ENCODE peak calls at places on chromosomes 7 and 10, in eight cellular contexts. One of them, this sample, is unnamed. For H3K9me3, the result is how much of the 10 kb centered on the place peaks cover.

GRCh38 chr10:34272316-34272715 is 542.8 kb downstream of the PARD3 start:
- DNase-seq in right atrium auricular region: no peak
- DNase-seq in effector memory CD4-positive, alpha-beta T cell: no peak
- DNase-seq in left ventricle myocardium inferior: no peak
- DNase-seq in CD8-positive, alpha-beta memory T cell: no peak
- DNase-seq in iPS DF 6.9: no peak
- DNase-seq in lower lobe of right lung: no peak
- DNase-seq in SJSA1: no peak
- DNase-seq in this sample: no peak

GRCh38 chr10:78856421-78856820 is 212.3 kb upstream of the ZMIZ1 start:
- DNase-seq in effector memory CD4-positive, alpha-beta T cell: no peak
- DNase-seq in lower lobe of right lung: no peak
- DNase-seq in right atrium auricular region: peak
- DNase-seq in SJSA1: no peak
- DNase-seq in CD8-positive, alpha-beta memory T cell: no peak
- DNase-seq in left ventricle myocardium inferior: peak
- DNase-seq in iPS DF 6.9: no peak
- DNase-seq in this sample: no peak

GRCh38 chr10:44971935-44972792 is 6.4 kb downstream of the DEPP1 start:
- DNase-seq in left ventricle myocardium inferior: no peak
- DNase-seq in SJSA1: no peak
- DNase-seq in effector memory CD4-positive, alpha-beta T cell: no peak
- DNase-seq in lower lobe of right lung: no peak
- DNase-seq in CD8-positive, alpha-beta memory T cell: no peak
- DNase-seq in right atrium auricular region: no peak
- DNase-seq in iPS DF 6.9: no peak
- DNase-seq in this sample: no peak

GRCh38 chr7:56287429-56288138 is 171.4 kb upstream of the NUPR2 start:
- DNase-seq in effector memory CD4-positive, alpha-beta T cell: no peak
- DNase-seq in iPS DF 6.9: no peak
- DNase-seq in CD8-positive, alpha-beta memory T cell: no peak
- DNase-seq in lower lobe of right lung: no peak
- DNase-seq in right atrium auricular region: no peak
- DNase-seq in SJSA1: no peak
- DNase-seq in left ventricle myocardium inferior: peak
- DNase-seq in this sample: no peak

GRCh38 chr10:36538945-36539586 is 586.3 kb upstream of the ANKRD30A start:
- DNase-seq in left ventricle myocardium inferior: no peak
- DNase-seq in SJSA1: no peak
- DNase-seq in iPS DF 6.9: no peak
- DNase-seq in CD8-positive, alpha-beta memory T cell: no peak
- DNase-seq in effector memory CD4-positive, alpha-beta T cell: no peak
- DNase-seq in right atrium auricular region: no peak
- DNase-seq in lower lobe of right lung: no peak
- DNase-seq in this sample: no peak

GRCh38 chr10:88991161-88991899 is 732 bp downstream of the FAS start:
- DNase-seq in CD8-positive, alpha-beta memory T cell: peak
- DNase-seq in effector memory CD4-positive, alpha-beta T cell: peak
- DNase-seq in iPS DF 6.9: no peak
- DNase-seq in left ventricle myocardium inferior: peak
- DNase-seq in SJSA1: peak
- DNase-seq in lower lobe of right lung: peak
- DNase-seq in right atrium auricular region: peak
- DNase-seq in this sample: peak

GRCh38 chr10:2909921-2910320 is 157.4 kb upstream of the PFKP start:
- DNase-seq in right atrium auricular region: no peak
- DNase-seq in lower lobe of right lung: no peak
- DNase-seq in CD8-positive, alpha-beta memory T cell: no peak
- DNase-seq in SJSA1: no peak
- DNase-seq in left ventricle myocardium inferior: no peak
- DNase-seq in effector memory CD4-positive, alpha-beta T cell: no peak
- DNase-seq in iPS DF 6.9: no peak
- DNase-seq in this sample: no peak

GRCh38 chr7:133735222-133735621 is 391.9 kb upstream of the LRGUK start:
- DNase-seq in lower lobe of right lung: no peak
- DNase-seq in iPS DF 6.9: no peak
- DNase-seq in CD8-positive, alpha-beta memory T cell: no peak
- DNase-seq in right atrium auricular region: no peak
- DNase-seq in effector memory CD4-positive, alpha-beta T cell: no peak
- DNase-seq in left ventricle myocardium inferior: no peak
- DNase-seq in SJSA1: no peak
- DNase-seq in this sample: no peak

GRCh38 chr7:151031011-151031410 is 2.8 kb downstream of the ABCB8 start:
- DNase-seq in effector memory CD4-positive, alpha-beta T cell: no peak
- DNase-seq in iPS DF 6.9: no peak
- DNase-seq in CD8-positive, alpha-beta memory T cell: no peak
- DNase-seq in SJSA1: no peak
- DNase-seq in left ventricle myocardium inferior: no peak
- DNase-seq in lower lobe of right lung: no peak
- DNase-seq in right atrium auricular region: no peak
- DNase-seq in this sample: no peak

GRCh38 chr7:125173571-125173970 is 243.9 kb upstream of the POT1 start:
- DNase-seq in left ventricle myocardium inferior: no peak
- DNase-seq in SJSA1: no peak
- DNase-seq in CD8-positive, alpha-beta memory T cell: no peak
- DNase-seq in lower lobe of right lung: no peak
- DNase-seq in effector memory CD4-positive, alpha-beta T cell: no peak
- DNase-seq in right atrium auricular region: no peak
- DNase-seq in iPS DF 6.9: no peak
- DNase-seq in this sample: no peak

GRCh38 chr10:81949283-81949682 is 74.3 kb downstream of the NRG3 start:
- DNase-seq in SJSA1: no peak
- DNase-seq in effector memory CD4-positive, alpha-beta T cell: no peak
- DNase-seq in right atrium auricular region: no peak
- DNase-seq in iPS DF 6.9: no peak
- DNase-seq in left ventricle myocardium inferior: no peak
- DNase-seq in lower lobe of right lung: no peak
- DNase-seq in CD8-positive, alpha-beta memory T cell: no peak
- DNase-seq in this sample: no peak
- H3K9me3 ChIP-seq in SJSA1: under half
- H3K9me3 ChIP-seq in effector memory CD4-positive, alpha-beta T cell: under half
- H3K9me3 ChIP-seq in right atrium auricular region: under half
- H3K9me3 ChIP-seq in iPS DF 6.9: under half
- H3K9me3 ChIP-seq in left ventricle myocardium inferior: under half
- H3K9me3 ChIP-seq in lower lobe of right lung: under half
- H3K9me3 ChIP-seq in CD8-positive, alpha-beta memory T cell: under half
- H3K9me3 ChIP-seq in this sample: under half

GRCh38 chr10:130362308-130362761 is 226.1 kb downstream of the GLRX3 start:
- DNase-seq in SJSA1: no peak
- DNase-seq in lower lobe of right lung: no peak
- DNase-seq in CD8-positive, alpha-beta memory T cell: no peak
- DNase-seq in iPS DF 6.9: no peak
- DNase-seq in left ventricle myocardium inferior: peak
- DNase-seq in effector memory CD4-positive, alpha-beta T cell: no peak
- DNase-seq in right atrium auricular region: no peak
- DNase-seq in this sample: no peak
- H3K9me3 ChIP-seq in SJSA1: under half
- H3K9me3 ChIP-seq in lower lobe of right lung: under half
- H3K9me3 ChIP-seq in CD8-positive, alpha-beta memory T cell: under half
- H3K9me3 ChIP-seq in iPS DF 6.9: under half
- H3K9me3 ChIP-seq in left ventricle myocardium inferior: under half
- H3K9me3 ChIP-seq in effector memory CD4-positive, alpha-beta T cell: under half
- H3K9me3 ChIP-seq in right atrium auricular region: under half
- H3K9me3 ChIP-seq in this sample: under half

DNA sequence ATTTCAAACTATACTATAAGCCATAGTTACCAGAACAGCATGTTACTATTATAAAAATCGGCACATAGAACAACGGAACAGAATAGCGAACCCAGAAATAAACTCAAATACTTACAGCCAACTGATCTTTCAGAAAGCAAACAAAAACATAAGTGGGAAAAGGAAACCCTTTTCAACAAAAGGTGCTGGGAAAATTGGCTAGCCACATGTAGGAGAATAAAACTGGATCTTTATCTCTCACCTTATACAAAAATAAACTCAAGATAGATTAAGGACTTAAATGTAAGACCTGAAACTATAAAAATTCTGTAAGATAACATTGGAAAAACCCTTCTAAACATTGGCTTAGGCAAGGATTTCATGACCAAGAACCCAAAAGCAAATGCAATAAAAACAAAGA is 29.1 kb downstream of the ZNF680 start:
- DNase-seq in effector memory CD4-positive, alpha-beta T cell: no peak
- DNase-seq in iPS DF 6.9: no peak
- DNase-seq in CD8-positive, alpha-beta memory T cell: no peak
- DNase-seq in left ventricle myocardium inferior: no peak
- DNase-seq in lower lobe of right lung: no peak
- DNase-seq in right atrium auricular region: no peak
- DNase-seq in SJSA1: no peak
- DNase-seq in this sample: no peak
- H3K9me3 ChIP-seq in effector memory CD4-positive, alpha-beta T cell: under half
- H3K9me3 ChIP-seq in iPS DF 6.9: under half
- H3K9me3 ChIP-seq in CD8-positive, alpha-beta memory T cell: under half
- H3K9me3 ChIP-seq in left ventricle myocardium inferior: half or more
- H3K9me3 ChIP-seq in lower lobe of right lung: half or more
- H3K9me3 ChIP-seq in right atrium auricular region: under half
- H3K9me3 ChIP-seq in SJSA1: under half
- H3K9me3 ChIP-seq in this sample: under half

GRCh38 chr7:32256376-32256775 is 186.2 kb upstream of the PDE1C start:
- DNase-seq in lower lobe of right lung: no peak
- DNase-seq in CD8-positive, alpha-beta memory T cell: no peak
- DNase-seq in right atrium auricular region: no peak
- DNase-seq in left ventricle myocardium inferior: no peak
- DNase-seq in iPS DF 6.9: no peak
- DNase-seq in SJSA1: no peak
- DNase-seq in effector memory CD4-positive, alpha-beta T cell: no peak
- DNase-seq in this sample: no peak

GRCh38 chr7:32256811-32257210 is 186.6 kb upstream of the PDE1C start:
- DNase-seq in left ventricle myocardium inferior: no peak
- DNase-seq in CD8-positive, alpha-beta memory T cell: no peak
- DNase-seq in lower lobe of right lung: no peak
- DNase-seq in iPS DF 6.9: no peak
- DNase-seq in right atrium auricular region: no peak
- DNase-seq in SJSA1: no peak
- DNase-seq in effector memory CD4-positive, alpha-beta T cell: no peak
- DNase-seq in this sample: no peak

GRCh38 chr7:32262315-32262714 is 192.1 kb upstream of the PDE1C start:
- DNase-seq in CD8-positive, alpha-beta memory T cell: no peak
- DNase-seq in lower lobe of right lung: no peak
- DNase-seq in effector memory CD4-positive, alpha-beta T cell: no peak
- DNase-seq in left ventricle myocardium inferior: no peak
- DNase-seq in right atrium auricular region: no peak
- DNase-seq in iPS DF 6.9: no peak
- DNase-seq in SJSA1: no peak
- DNase-seq in this sample: no peak

GRCh38 chr7:32257632-32258031 is 187.4 kb upstream of the PDE1C start:
- DNase-seq in lower lobe of right lung: no peak
- DNase-seq in right atrium auricular region: no peak
- DNase-seq in iPS DF 6.9: no peak
- DNase-seq in SJSA1: no peak
- DNase-seq in left ventricle myocardium inferior: no peak
- DNase-seq in CD8-positive, alpha-beta memory T cell: no peak
- DNase-seq in effector memory CD4-positive, alpha-beta T cell: no peak
- DNase-seq in this sample: no peak

GRCh38 chr7:32259917-32260596 is 189.8 kb upstream of the PDE1C start:
- DNase-seq in left ventricle myocardium inferior: no peak
- DNase-seq in iPS DF 6.9: no peak
- DNase-seq in CD8-positive, alpha-beta memory T cell: no peak
- DNase-seq in right atrium auricular region: no peak
- DNase-seq in effector memory CD4-positive, alpha-beta T cell: no peak
- DNase-seq in SJSA1: no peak
- DNase-seq in lower lobe of right lung: no peak
- DNase-seq in this sample: no peak
- H3K9me3 ChIP-seq in left ventricle myocardium inferior: under half
- H3K9me3 ChIP-seq in iPS DF 6.9: under half
- H3K9me3 ChIP-seq in CD8-positive, alpha-beta memory T cell: under half
- H3K9me3 ChIP-seq in right atrium auricular region: under half
- H3K9me3 ChIP-seq in effector memory CD4-positive, alpha-beta T cell: under half
- H3K9me3 ChIP-seq in SJSA1: under half
- H3K9me3 ChIP-seq in lower lobe of right lung: under half
- H3K9me3 ChIP-seq in this sample: under half

DNA sequence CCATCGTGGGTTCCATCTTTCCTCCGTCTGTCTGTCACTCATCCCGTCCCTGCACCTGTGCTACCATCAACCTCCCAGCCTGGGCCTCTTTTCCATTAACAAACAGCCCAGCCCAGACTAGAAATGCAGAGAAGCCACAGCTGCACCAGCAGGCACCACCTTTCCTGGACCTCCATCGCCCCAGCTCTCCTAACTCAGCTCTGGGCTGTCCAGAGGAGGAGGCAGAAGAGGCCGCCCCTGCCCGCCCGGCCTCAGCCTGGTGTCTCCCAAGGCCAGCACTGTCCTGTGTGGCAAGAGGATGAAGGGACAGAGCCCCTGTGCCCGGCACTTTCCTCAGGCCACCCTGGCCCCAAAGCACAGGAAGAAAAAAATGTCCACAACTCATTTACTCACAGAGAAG is 225.6 kb downstream of the PTPRN2 start:
- DNase-seq in left ventricle myocardium inferior: no peak
- DNase-seq in iPS DF 6.9: no peak
- DNase-seq in effector memory CD4-positive, alpha-beta T cell: no peak
- DNase-seq in right atrium auricular region: no peak
- DNase-seq in lower lobe of right lung: no peak
- DNase-seq in CD8-positive, alpha-beta memory T cell: no peak
- DNase-seq in SJSA1: peak
- DNase-seq in this sample: no peak
- H3K9me3 ChIP-seq in left ventricle myocardium inferior: under half
- H3K9me3 ChIP-seq in iPS DF 6.9: under half
- H3K9me3 ChIP-seq in effector memory CD4-positive, alpha-beta T cell: under half
- H3K9me3 ChIP-seq in right atrium auricular region: under half
- H3K9me3 ChIP-seq in lower lobe of right lung: under half
- H3K9me3 ChIP-seq in CD8-positive, alpha-beta memory T cell: under half
- H3K9me3 ChIP-seq in SJSA1: under half
- H3K9me3 ChIP-seq in this sample: under half

GRCh38 chr7:159311172-159311494 is 166.5 kb upstream of the VIPR2 start:
- DNase-seq in left ventricle myocardium inferior: no peak
- DNase-seq in right atrium auricular region: no peak
- DNase-seq in SJSA1: no peak
- DNase-seq in CD8-positive, alpha-beta memory T cell: no peak
- DNase-seq in lower lobe of right lung: no peak
- DNase-seq in iPS DF 6.9: no peak
- DNase-seq in effector memory CD4-positive, alpha-beta T cell: no peak
- DNase-seq in this sample: no peak
- H3K9me3 ChIP-seq in left ventricle myocardium inferior: under half
- H3K9me3 ChIP-seq in right atrium auricular region: under half
- H3K9me3 ChIP-seq in SJSA1: under half
- H3K9me3 ChIP-seq in CD8-positive, alpha-beta memory T cell: under half
- H3K9me3 ChIP-seq in lower lobe of right lung: under half
- H3K9me3 ChIP-seq in iPS DF 6.9: under half
- H3K9me3 ChIP-seq in effector memory CD4-positive, alpha-beta T cell: under half
- H3K9me3 ChIP-seq in this sample: under half

GRCh38 chr7:145224775-145225174 is 388.9 kb upstream of the TPK1 start:
- DNase-seq in SJSA1: no peak
- DNase-seq in effector memory CD4-positive, alpha-beta T cell: no peak
- DNase-seq in iPS DF 6.9: peak
- DNase-seq in CD8-positive, alpha-beta memory T cell: no peak
- DNase-seq in right atrium auricular region: no peak
- DNase-seq in lower lobe of right lung: no peak
- DNase-seq in left ventricle myocardium inferior: no peak
- DNase-seq in this sample: no peak

GRCh38 chr7:145216876-145217275 is 381.0 kb upstream of the TPK1 start:
- DNase-seq in left ventricle myocardium inferior: no peak
- DNase-seq in right atrium auricular region: no peak
- DNase-seq in CD8-positive, alpha-beta memory T cell: no peak
- DNase-seq in lower lobe of right lung: no peak
- DNase-seq in iPS DF 6.9: no peak
- DNase-seq in effector memory CD4-positive, alpha-beta T cell: no peak
- DNase-seq in SJSA1: no peak
- DNase-seq in this sample: no peak

GRCh38 chr7:145219461-145219860 is 383.6 kb upstream of the TPK1 start:
- DNase-seq in right atrium auricular region: peak
- DNase-seq in SJSA1: no peak
- DNase-seq in effector memory CD4-positive, alpha-beta T cell: no peak
- DNase-seq in CD8-positive, alpha-beta memory T cell: no peak
- DNase-seq in iPS DF 6.9: no peak
- DNase-seq in left ventricle myocardium inferior: no peak
- DNase-seq in lower lobe of right lung: no peak
- DNase-seq in this sample: no peak
- H3K9me3 ChIP-seq in right atrium auricular region: under half
- H3K9me3 ChIP-seq in SJSA1: under half
- H3K9me3 ChIP-seq in effector memory CD4-positive, alpha-beta T cell: under half
- H3K9me3 ChIP-seq in CD8-positive, alpha-beta memory T cell: under half
- H3K9me3 ChIP-seq in iPS DF 6.9: under half
- H3K9me3 ChIP-seq in left ventricle myocardium inferior: under half
- H3K9me3 ChIP-seq in lower lobe of right lung: under half
- H3K9me3 ChIP-seq in this sample: under half